ENCODE peak calls at places on chromosomes 4 and X, in seven cellular contexts. P is AG20443; Z is activated CD4-positive, alpha-beta T cell treated with anti-CD3 and anti-CD28 coated beads, Interleukin-2, amount 50 U/mL, for 1 hour; Q is stimulated activated CD8-positive, alpha-beta memory T cell treated with anti-CD3 and anti-CD28 coated beads, Interleukin-2, amount 100 ng/mL, for 48 hours; I is stimulated activated CD4-positive, alpha-beta T cell treated with anti-CD3 and anti-CD28 coated beads, Interleukin-4, amount 100 ng/mL, for 24 hours; A is left kidney; K is T-cell. B is an unnamed sample.

GRCh38 chr4:152398060-152398459 is 137.8 kb downstream of the FBXW7 start:
- DNase-seq in Z (no peak), A (peak; percentile 20), Q (no peak), K (no peak), I (no peak), P (no peak), B (peak; percentile 37)

GRCh38 chr4:114225462-114225861 is 246.0 kb upstream of the ARSJ start:
- DNase-seq in I (no peak), Z (no peak), K (no peak), Q (no peak), A (peak; percentile 27), P (no peak), B (no peak)

GRCh38 chr4:6272863-6273660 is 3.4 kb downstream of the WFS1 start:
- DNase-seq in Q (no peak), P (peak; percentile 83), K (no peak), I (no peak), Z (no peak), A (peak; percentile 50), B (no peak)

GRCh38 chrX:96455078-96455477 is 229.6 kb upstream of the DIAPH2 start:
- DNase-seq in P (no peak), Z (no peak), Q (no peak), K (no peak), A (no peak), I (no peak), B (no peak)

GRCh38 chr4:174521800-174522182 is 497 bp downstream of the HPGD start:
- DNase-seq in I (no peak), Q (no peak), Z (no peak), A (peak; percentile 70), P (no peak), K (no peak), B (peak; percentile 42)

GRCh38 chrX:154308108-154308946 is 12.7 kb downstream of the TKTL1 start:
- DNase-seq in K (peak; percentile 48), Z (peak; percentile 77), Q (peak; percentile 67), P (peak; percentile 51), A (peak; percentile 71), I (peak; percentile 84), B (peak; percentile 74)

GRCh38 chrX:99242001-99242400 is 1168.1 kb downstream of the PCDH19 start:
- DNase-seq in P (no peak), K (no peak), A (no peak), Z (no peak), Q (no peak), I (no peak), B (peak; percentile 65)

GRCh38 chrX:10795721-10796120 is 175.3 kb upstream of the MID1 start:
- DNase-seq in Q (no peak), A (no peak), K (no peak), Z (no peak), I (no peak), P (no peak), B (no peak)

GRCh38 chr4:112951362-112951962 is 98.0 kb upstream of the ANK2 start:
- DNase-seq in P (peak; percentile 13), I (no peak), Q (no peak), K (no peak), A (peak; percentile 32), Z (no peak), B (peak; percentile 63)

B was measured in GM23338.